ENCODE peak calls at places on chromosomes 16 and 17, in seven cellular contexts. F is lower lobe of right lung; K is GM23338; Y is AG10803; M is neural progenitor cell; B is CD4-positive, CD25-positive, alpha-beta regulatory T cell; L is sigmoid colon. Z is an unnamed sample.
A peak's percentile ranks its signal among the peaks of the same experiment; 100 is the strongest.

GRCh38 chr16:17591655-17592405 is 121.1 kb upstream of the XYLT1 start:
- DNase-seq in Y (no peak), L (no peak), B (no peak), F (no peak), K (no peak), M (no peak), Z (no peak)

GRCh38 chr16:53511403-53512280 is 8.6 kb upstream of the AKTIP start:
- DNase-seq in L (no peak), Y (no peak), F (no peak), M (no peak), K (no peak), B (no peak), Z (no peak)

GRCh38 chr17:32806646-32807045 is 70.3 kb downstream of the MYO1D start:
- DNase-seq in F (no peak), M (no peak), Y (no peak), K (no peak), L (no peak), B (no peak), Z (no peak)

GRCh38 chr16:87411375-87412271 is 19.5 kb downstream of the MAP1LC3B start:
- DNase-seq in F (no peak), Y (no peak), K (no peak), M (no peak), L (peak; percentile 61), B (no peak), Z (no peak)

GRCh38 chr16:87178977-87179376 is 138.2 kb downstream of the C16orf95 start:
- DNase-seq in M (no peak), F (no peak), L (no peak), Y (peak; percentile 41), B (no peak), K (peak; percentile 40), Z (no peak)

GRCh38 chr17:49987290-49987585 is 7.8 kb downstream of the DLX3 start:
- DNase-seq in B (no peak), L (peak; percentile 20), Y (no peak), M (no peak), K (peak; percentile 13), F (no peak), Z (no peak)

GRCh38 chr16:84774810-84775209 is 45.0 kb upstream of the CRISPLD2 start:
- DNase-seq in K (no peak), L (peak; percentile 86), Y (peak; percentile 83), F (no peak), M (no peak), B (no peak), Z (no peak)

GRCh38 chr16:14301150-14302030 is 230.3 kb downstream of the MRTFB start:
- DNase-seq in L (peak; percentile 77), K (peak; percentile 53), M (peak; percentile 42), B (no peak), F (no peak), Y (peak; percentile 39), Z (peak; percentile 56)

GRCh38 chr16:86112178-86112577 is 213.2 kb downstream of the IRF8 start:
- DNase-seq in L (peak; percentile 63), M (no peak), B (no peak), K (no peak), Y (no peak), F (no peak), Z (no peak)

GRCh38 chr17:77129568-77130301 is 11.0 kb upstream of the SEC14L1 start:
- DNase-seq in Y (peak; percentile 59), L (no peak), F (no peak), M (peak; percentile 64), K (no peak), B (no peak), Z (no peak)

GRCh38 chr16:57435838-57436237 is 11.3 kb downstream of the CIAPIN1 start:
- DNase-seq in M (no peak), Y (no peak), B (no peak), K (no peak), L (no peak), F (no peak), Z (no peak)

GRCh38 chr17:79800325-79801155 is 3.7 kb upstream of the CBX8 start:
- DNase-seq in L (no peak), B (no peak), M (peak; percentile 84), K (peak; percentile 92), Y (peak; percentile 48), F (no peak), Z (peak; percentile 71)

GRCh38 chr16:71865173-71865863 is 18.7 kb downstream of the ZNF821 start:
- DNase-seq in M (no peak), Y (no peak), K (no peak), F (no peak), L (no peak), B (no peak), Z (no peak)

GRCh38 chr16:17359778-17360177 is 111.0 kb downstream of the XYLT1 start:
- DNase-seq in L (no peak), B (no peak), M (no peak), Y (peak; percentile 73), F (no peak), K (no peak), Z (no peak)

GRCh38 chr17:51389875-51390274 is 129.5 kb downstream of the UTP18 start:
- DNase-seq in L (no peak), B (no peak), K (no peak), Y (no peak), M (no peak), F (no peak), Z (no peak)

GRCh38 chr17:55609737-55610201 is 98.5 kb upstream of the SMIM36 start:
- DNase-seq in L (peak; percentile 81), M (no peak), B (no peak), F (no peak), K (no peak), Y (peak; percentile 9), Z (no peak)

DNA sequence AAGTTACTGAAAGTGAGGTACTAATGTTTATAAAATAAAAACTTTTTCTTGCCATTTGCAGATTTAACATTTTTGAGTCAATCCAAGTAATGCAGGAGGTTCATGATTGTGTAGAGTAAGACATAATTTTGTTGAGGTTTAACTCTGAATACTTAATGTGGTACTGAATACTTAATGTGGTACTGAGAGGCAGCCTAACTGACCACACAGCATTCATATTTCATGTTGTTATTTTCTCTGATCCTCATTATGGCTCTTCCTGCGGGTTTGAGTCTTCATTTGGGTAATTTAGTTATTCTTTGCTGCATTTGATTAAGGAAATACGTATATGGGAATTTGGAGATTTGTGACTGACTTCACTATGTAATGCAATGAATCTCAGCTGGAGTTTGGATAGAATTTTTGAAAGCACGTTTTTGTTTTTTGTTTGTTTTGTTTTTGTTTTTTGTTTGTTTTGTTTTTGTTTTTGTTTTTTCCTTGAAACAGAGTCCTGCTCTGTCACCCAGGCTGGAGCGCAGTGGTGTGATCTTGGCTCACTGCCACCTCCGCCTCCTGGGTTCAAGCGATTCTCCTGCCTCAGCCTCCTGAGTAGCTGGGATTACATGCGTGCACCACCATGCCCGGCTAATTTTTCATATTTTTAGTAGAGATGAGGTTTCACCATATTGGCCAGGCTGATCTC is 3.8 kb downstream of the SF3B3 start:
- DNase-seq in B (no peak), K (no peak), F (no peak), L (no peak), Y (no peak), M (no peak), Z (no peak)
- H3K4me3 ChIP-seq in B (peak overlapping the region; percentile 35), K (peak overlapping the region; percentile 85), F (no peak overlapping the region), L (no peak overlapping the region), Y (no peak overlapping the region), M (peak overlapping the region; percentile 87), Z (peak overlapping the region; percentile 2)

DNA sequence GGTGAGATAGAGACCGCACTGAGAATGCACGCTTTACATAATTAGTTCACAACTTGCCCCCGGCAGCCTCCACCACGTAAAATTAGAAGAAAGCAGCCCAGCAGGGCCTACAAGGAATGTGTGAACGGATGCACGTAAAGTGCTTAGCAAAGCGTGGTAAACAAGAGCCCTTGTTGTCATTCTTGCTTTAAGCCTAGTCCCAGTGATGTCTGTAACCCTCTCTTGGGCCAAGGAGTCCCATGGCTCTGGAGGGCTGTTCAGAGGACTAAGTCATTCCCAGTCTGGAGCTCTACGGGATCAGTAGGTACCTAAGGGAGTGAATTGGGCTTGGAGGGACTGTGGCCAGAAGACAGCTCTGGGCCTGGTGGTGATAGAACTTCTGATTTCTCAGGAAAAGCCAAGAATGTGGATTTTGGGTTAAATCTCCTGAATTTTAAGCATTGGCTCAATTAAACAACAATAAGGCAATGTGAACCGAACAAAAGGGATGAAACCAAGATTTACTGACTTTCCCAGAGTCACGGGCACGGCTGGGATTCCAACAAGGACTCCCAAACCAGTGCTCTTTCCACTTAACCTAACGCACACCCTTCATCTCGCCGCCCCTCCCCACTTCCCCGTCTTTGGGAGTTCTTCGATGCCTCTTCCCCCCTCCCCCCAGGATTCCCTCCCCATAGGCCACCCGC is 775 bp upstream of the CHP2 start:
- DNase-seq in M (peak; percentile 72), L (no peak), F (no peak), Y (no peak), K (peak; percentile 17), B (no peak), Z (no peak)
- H3K4me3 ChIP-seq in M (peak overlapping the region; percentile 45), L (no peak overlapping the region), F (no peak overlapping the region), Y (no peak overlapping the region), K (peak overlapping the region; percentile 70), B (no peak overlapping the region), Z (no peak overlapping the region)

GRCh38 chr17:19339341-19339815 is 23.1 kb downstream of the B9D1 start:
- DNase-seq in M (no peak), B (no peak), L (no peak), K (no peak), Y (no peak), F (no peak), Z (no peak)
- H3K4me3 ChIP-seq in M (no peak overlapping the region), B (no peak overlapping the region), L (no peak overlapping the region), K (no peak overlapping the region), Y (no peak overlapping the region), F (no peak overlapping the region), Z (no peak overlapping the region)

DNA sequence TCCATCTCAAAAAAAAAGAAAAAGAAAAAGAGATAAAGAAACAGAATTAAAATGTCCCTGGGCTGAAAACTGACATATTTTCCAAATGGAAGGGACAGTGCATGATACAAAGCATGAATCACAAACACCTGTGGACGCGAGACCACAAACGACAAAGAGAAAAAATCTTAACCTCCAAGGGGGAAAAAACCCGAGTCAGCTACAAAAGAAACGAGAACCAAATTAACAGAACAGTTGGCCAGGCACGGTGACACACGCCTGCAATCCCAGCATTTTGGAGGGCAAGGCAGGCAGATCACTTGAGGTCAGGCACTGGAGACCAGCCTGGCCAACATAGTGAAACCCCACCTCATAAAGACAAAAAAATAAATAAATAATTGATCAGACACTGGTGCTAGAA is 1.9 kb downstream of the TRAP1 start:
- DNase-seq in B (no peak), L (no peak), F (no peak), M (no peak), K (no peak), Y (no peak), Z (no peak)
- H3K4me3 ChIP-seq in B (no peak overlapping the region), L (no peak overlapping the region), F (no peak overlapping the region), M (no peak overlapping the region), K (no peak overlapping the region), Y (no peak overlapping the region), Z (no peak overlapping the region)

DNA sequence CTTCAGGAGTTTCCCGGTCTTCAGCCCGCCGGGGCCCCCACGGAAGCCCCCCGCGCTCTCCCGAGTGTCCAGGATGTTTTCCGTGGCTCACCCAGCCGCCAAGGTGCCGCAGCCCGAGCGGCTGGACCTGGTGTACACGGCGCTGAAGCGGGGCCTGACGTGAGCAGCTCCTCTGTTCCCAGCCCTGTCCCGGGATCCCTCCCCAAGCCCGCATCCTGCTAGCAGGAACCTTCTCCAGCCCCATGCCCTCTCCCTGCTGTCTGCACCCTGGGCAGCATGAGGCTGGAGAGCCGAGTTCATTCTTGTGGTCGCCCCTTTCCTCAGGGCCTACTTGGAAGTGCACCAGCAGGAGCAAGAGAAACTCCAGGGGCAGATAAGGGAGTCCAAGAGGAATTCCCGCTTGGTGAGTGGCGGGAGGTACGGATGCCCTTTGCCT is 10.1 kb downstream of the RIPOR1 start:
- DNase-seq in L (peak; percentile 66), Y (peak; percentile 36), K (peak; percentile 42), F (no peak), M (peak; percentile 20), B (no peak), Z (no peak)
- H3K4me3 ChIP-seq in L (peak overlapping the region; percentile 53), Y (peak overlapping the region; percentile 73), K (peak overlapping the region; percentile 77), F (peak overlapping the region; percentile 83), M (peak overlapping the region; percentile 73), B (no peak overlapping the region), Z (peak overlapping the region; percentile 74)